ENCODE peak calls at places on chromosomes 12 and 14, in seven cellular contexts. L, N, W, C, H, A and T are unnamed samples.

GRCh38 chr14:61797304-61797703 is 35.1 kb downstream of the SNAPC1 start:
- DNase-seq in L (no peak), N (no peak), A (no peak), C (no peak), W (no peak), H (no peak), T (no peak)

GRCh38 chr12:53478865-53479264 is 20.4 kb downstream of the MAP3K12 start:
- DNase-seq in W (no peak), H (no peak), C (no peak), A (no peak), N (no peak), L (no peak), T (no peak)

GRCh38 chr14:79028281-79028680 is 858.1 kb downstream of the NRXN3 start:
- DNase-seq in L (no peak), C (no peak), H (no peak), A (no peak), N (no peak), W (no peak), T (no peak)

GRCh38 chr12:45401008-45401407 is 185.1 kb downstream of the ANO6 start:
- DNase-seq in L (no peak), A (no peak), W (no peak), N (no peak), C (no peak), H (no peak), T (no peak)

GRCh38 chr12:117587646-117588287 is 226.3 kb upstream of the NOS1 start:
- DNase-seq in L (peak), A (peak), W (peak), C (no peak), H (peak), N (peak), T (peak)

GRCh38 chr12:109995703-109996482 is at the start of gene GIT2:
- DNase-seq in H (peak), N (peak), C (peak), L (peak), A (peak), W (peak), T (peak)

GRCh38 chr12:68349083-68349700 is 17.0 kb upstream of the MDM1 start:
- DNase-seq in W (no peak), C (no peak), L (no peak), H (no peak), N (no peak), A (no peak), T (no peak)

GRCh38 chr12:124736115-124737039 is 127.3 kb downstream of the SCARB1 start:
- DNase-seq in N (no peak), W (no peak), L (no peak), A (no peak), H (no peak), C (no peak), T (no peak)

GRCh38 chr14:34354556-34354955 is 107.5 kb downstream of the SPTSSA start:
- DNase-seq in W (no peak), A (no peak), L (no peak), H (no peak), N (no peak), C (no peak), T (no peak)

GRCh38 chr12:94676011-94676709 is 25.8 kb upstream of the TMCC3 start:
- DNase-seq in C (peak), N (no peak), H (no peak), W (no peak), L (no peak), A (no peak), T (peak)

GRCh38 chr14:93045965-93046695 is 69.6 kb downstream of the ITPK1 start:
- DNase-seq in L (peak), H (peak), C (no peak), A (no peak), W (no peak), N (peak), T (peak)

GRCh38 chr14:60656755-60657608 is 7.7 kb upstream of the SIX1 start:
- DNase-seq in H (peak), W (no peak), C (peak), N (no peak), L (no peak), A (peak), T (peak)

DNA sequence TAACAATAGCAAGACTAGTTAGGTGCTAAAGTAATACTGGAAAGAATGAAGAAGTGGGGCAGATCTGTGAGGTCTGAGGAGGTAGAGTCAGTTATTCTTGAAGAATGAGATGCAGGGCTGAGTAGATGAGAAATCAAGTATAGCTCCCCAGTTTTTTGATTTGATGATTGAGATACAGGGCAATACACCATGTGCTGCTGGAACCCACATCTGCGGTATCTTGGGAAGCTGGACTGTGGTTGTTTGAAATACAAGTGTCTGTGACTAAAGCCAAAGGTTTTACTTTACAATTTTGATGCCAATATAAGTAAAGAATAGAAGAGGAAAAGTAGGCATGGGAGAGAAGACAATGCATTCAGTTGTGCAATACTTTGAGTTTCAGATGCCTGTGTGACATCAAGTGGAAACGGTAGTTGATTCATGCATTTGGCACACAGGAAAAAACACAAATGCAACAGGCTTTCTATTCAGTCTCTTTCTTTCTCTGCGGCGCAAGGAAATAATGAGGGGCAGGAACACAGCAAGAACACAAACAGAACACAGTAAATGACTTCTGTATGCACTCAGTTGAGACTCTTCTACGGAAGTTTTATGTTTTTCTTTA is 190.2 kb upstream of the SLC38A2 start:
- DNase-seq in C (no peak), N (no peak), L (no peak), W (no peak), A (peak), H (no peak), T (peak)
- TF ChIP-seq MAX in C (no peak), N (no peak), L (no peak), W (no peak), A (no peak), H (peak), T (no peak)

GRCh38 chr14:69620981-69621380 is 9.6 kb downstream of the SUSD6 start:
- DNase-seq in W (no peak), C (no peak), L (no peak), A (no peak), N (no peak), H (no peak), T (no peak)

GRCh38 chr14:69629225-69630127 is 18.1 kb downstream of the SUSD6 start:
- DNase-seq in C (no peak), A (no peak), L (no peak), H (no peak), W (no peak), N (no peak), T (no peak)

GRCh38 chr14:69626132-69626500 is 14.7 kb downstream of the SUSD6 start:
- DNase-seq in L (no peak), H (no peak), W (no peak), C (no peak), N (peak), A (no peak), T (peak)

GRCh38 chr14:69624131-69624530 is 12.7 kb downstream of the SUSD6 start:
- DNase-seq in A (no peak), W (no peak), N (no peak), L (no peak), H (no peak), C (no peak), T (no peak)

DNA sequence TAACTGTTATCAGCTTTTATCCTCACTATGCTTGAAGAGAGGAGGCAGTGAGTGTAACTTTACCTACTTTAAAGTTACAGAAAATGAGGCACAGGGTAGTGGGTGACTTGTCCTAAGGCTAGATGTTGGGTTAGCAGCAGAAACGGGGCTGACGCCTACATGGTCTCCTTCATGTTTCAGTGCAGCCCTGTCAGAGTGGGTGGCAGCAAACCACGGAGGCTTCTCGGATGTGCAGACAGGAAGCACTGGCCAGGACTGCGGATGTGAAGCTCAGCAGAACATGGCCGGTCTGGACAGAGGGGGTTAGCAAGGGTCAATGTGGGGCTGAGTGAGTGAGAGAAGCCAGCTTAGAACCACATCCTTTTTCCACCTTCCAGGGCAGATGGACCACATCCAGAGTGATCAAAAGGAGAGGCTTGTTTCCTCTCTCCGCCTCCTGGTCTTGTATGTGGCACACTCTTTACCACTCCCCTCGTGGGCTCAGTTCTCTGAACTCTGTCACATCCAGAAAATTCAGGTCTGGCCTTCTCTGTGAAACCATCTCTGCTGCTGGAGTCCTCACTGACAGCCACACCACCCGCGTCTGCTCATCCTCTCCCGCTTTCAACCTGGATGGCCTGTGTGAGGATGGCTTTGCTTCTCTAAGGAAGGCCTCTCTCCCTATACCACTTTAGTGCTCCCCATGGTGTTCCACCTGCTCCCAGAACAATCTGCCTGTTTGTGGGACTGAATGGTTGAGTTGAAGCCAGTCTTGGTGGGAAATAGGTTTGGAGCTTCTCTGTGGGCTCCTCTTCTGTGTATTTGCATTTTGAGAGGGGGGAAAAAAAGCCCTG is 14.1 kb downstream of the SUSD6 start:
- DNase-seq in C (peak), L (no peak), H (no peak), W (no peak), N (no peak), A (no peak), T (peak)
- TF ChIP-seq POLR2AphosphoS5 in C (peak), L (no peak), H (no peak), W (no peak), N (no peak), A (no peak), T (peak)

DNA sequence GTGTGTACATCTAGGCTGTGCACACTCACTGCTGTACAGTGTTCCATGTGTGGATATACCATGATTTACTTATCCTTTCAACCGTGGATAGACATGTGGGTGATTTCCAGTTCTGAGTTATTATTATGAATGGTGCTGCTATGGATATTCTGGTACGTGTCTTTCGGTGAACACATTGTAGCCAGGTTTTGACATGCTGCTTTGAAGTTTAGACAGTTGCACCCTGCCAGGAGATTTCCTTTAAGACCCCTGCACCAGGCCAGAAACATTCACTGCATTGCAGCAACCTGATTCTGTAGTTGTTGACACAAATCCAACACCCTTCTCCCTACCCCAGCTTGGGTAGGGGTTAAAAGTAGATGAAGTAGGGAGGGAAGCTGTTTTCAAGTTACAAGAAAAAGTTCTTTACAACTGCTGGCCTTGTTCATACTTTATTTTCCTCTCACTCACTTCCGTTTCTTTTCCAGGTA is 11.8 kb upstream of the LTA4H start:
- DNase-seq in W (no peak), H (no peak), A (no peak), N (no peak), L (no peak), C (no peak), T (no peak)
- H3K4me2 ChIP-seq in W (no peak), H (peak), A (peak), N (no peak), L (peak), C (peak), T (peak)

GRCh38 chr12:47882796-47883546 is 21.8 kb downstream of the VDR start:
- DNase-seq in C (peak), W (no peak), L (no peak), N (no peak), A (no peak), H (peak), T (no peak)
- TF ChIP-seq MAX in C (no peak), W (peak), L (peak), N (no peak), A (no peak), H (no peak), T (no peak)

DNA sequence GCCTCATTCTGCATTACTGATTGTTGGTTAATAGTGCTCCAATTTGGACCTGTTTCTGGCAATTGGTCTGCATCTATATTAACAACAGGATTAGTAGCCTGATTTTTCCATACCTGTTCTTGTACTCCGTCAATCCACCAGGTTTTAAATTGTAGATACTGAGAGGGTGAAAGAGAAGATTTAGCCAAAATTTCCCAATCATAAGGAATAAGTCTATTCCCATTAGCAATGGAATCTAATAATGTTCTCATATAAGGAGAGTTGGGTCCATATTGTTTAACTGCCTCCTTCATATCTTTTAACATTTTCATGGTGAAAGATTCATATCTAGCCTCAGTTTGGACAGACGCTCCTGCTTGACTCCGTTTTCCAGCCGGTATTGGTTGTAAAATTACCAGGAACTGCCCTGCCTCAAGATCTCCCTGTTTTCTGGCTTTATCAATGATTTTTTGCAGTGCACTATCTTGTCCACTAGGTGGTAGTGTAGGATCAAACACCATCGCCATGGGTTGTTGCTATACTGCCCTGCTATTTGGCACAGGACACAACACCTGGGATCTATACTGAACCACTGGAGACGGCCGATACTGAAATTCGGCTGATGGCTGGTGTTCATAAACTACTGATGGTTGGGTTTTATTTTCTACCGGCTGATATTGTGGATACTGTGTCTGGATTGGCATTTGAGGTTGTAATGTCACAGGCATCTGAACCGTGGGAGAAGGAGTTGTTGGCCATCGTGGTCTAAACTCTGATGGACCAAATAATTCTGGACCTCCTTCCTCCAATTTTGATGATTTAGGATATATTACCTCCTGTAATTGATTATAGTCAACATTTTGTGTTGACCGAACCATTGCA is 25.2 kb downstream of the DHRS4L2 start:
- DNase-seq in W (no peak), L (peak), A (peak), N (peak), H (peak), C (peak), T (peak)
- TF ChIP-seq POLR2AphosphoS5 in W (no peak), L (no peak), A (no peak), N (no peak), H (no peak), C (no peak), T (no peak)

DNA sequence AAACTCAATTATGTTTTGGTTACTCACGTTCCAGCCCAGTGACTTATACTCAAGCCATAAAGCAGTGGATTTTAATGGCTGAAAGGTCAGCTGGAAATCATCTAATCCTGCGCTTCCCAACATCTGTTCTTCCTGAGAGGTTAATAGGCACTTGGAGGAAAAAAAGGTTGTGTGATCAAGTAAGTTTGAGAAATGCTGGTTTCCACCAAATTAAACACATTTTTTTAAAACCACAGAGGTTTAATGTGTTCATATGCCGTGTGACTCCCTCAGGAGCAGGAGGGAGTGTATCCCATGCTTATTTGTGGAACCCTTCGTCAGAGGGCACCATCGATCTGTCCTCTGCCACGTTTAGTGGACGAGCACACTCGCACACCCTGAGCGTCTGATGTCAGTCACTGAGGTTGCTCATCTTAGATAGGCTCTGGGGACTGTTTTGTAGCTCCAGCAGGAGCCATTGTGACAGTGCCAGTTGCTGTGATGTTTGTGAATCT is 41.4 kb downstream of the FBXL14 start:
- DNase-seq in A (no peak), H (no peak), N (no peak), W (no peak), C (no peak), L (no peak), T (no peak)
- H3K4me2 ChIP-seq in A (no peak), H (no peak), N (no peak), W (no peak), C (no peak), L (no peak), T (no peak)

GRCh38 chr12:56202838-56203237 is 13.6 kb upstream of the SMARCC2 start:
- DNase-seq in C (no peak), W (no peak), H (no peak), A (no peak), L (no peak), N (no peak), T (no peak)
- TF ChIP-seq MAX in C (no peak), W (no peak), H (no peak), A (no peak), L (no peak), N (no peak), T (no peak)